ENCODE peak calls at places on chromosomes 7 and 10, in ten cellular contexts. One of them, this sample, is unnamed.

GRCh38 chr7:22660732-22661131 is 66.3 kb upstream of the IL6 start:
- DNase-seq in neural crest cell: no peak
- DNase-seq in OCI-LY7: peak
- DNase-seq in lower lobe of right lung: no peak
- DNase-seq in heart right ventricle: no peak
- DNase-seq in heart left ventricle: no peak
- DNase-seq in foreskin fibroblast: no peak
- DNase-seq in H9: peak
- DNase-seq in fibroblast of mammary gland: no peak
- DNase-seq in upper lobe of right lung: no peak
- DNase-seq in this sample: no peak

GRCh38 chr7:30886608-30887011 is 25.0 kb upstream of the AQP1 start:
- DNase-seq in neural crest cell: no peak
- DNase-seq in OCI-LY7: no peak
- DNase-seq in lower lobe of right lung: no peak
- DNase-seq in heart right ventricle: no peak
- DNase-seq in heart left ventricle: no peak
- DNase-seq in foreskin fibroblast: peak
- DNase-seq in H9: no peak
- DNase-seq in fibroblast of mammary gland: peak
- DNase-seq in upper lobe of right lung: no peak
- DNase-seq in this sample: no peak

GRCh38 chr7:51255536-51256243 is 60.9 kb downstream of the COBL start:
- DNase-seq in neural crest cell: peak
- DNase-seq in OCI-LY7: no peak
- DNase-seq in lower lobe of right lung: no peak
- DNase-seq in heart right ventricle: no peak
- DNase-seq in heart left ventricle: no peak
- DNase-seq in foreskin fibroblast: no peak
- DNase-seq in H9: no peak
- DNase-seq in fibroblast of mammary gland: no peak
- DNase-seq in upper lobe of right lung: no peak
- DNase-seq in this sample: no peak

GRCh38 chr10:116716381-116716780 is 26.0 kb downstream of the HSPA12A start:
- DNase-seq in neural crest cell: no peak
- DNase-seq in OCI-LY7: no peak
- DNase-seq in lower lobe of right lung: no peak
- DNase-seq in heart right ventricle: peak
- DNase-seq in heart left ventricle: no peak
- DNase-seq in foreskin fibroblast: no peak
- DNase-seq in H9: no peak
- DNase-seq in fibroblast of mammary gland: no peak
- DNase-seq in upper lobe of right lung: no peak
- DNase-seq in this sample: no peak

GRCh38 chr7:17598305-17598704 is 299.9 kb downstream of the AHR start:
- DNase-seq in neural crest cell: no peak
- DNase-seq in OCI-LY7: no peak
- DNase-seq in lower lobe of right lung: no peak
- DNase-seq in heart right ventricle: no peak
- DNase-seq in heart left ventricle: no peak
- DNase-seq in foreskin fibroblast: no peak
- DNase-seq in H9: no peak
- DNase-seq in fibroblast of mammary gland: no peak
- DNase-seq in upper lobe of right lung: no peak
- DNase-seq in this sample: no peak

GRCh38 chr7:10815546-10815945 is 158.1 kb upstream of the PHF14 start:
- DNase-seq in neural crest cell: no peak
- DNase-seq in OCI-LY7: no peak
- DNase-seq in lower lobe of right lung: no peak
- DNase-seq in heart right ventricle: no peak
- DNase-seq in heart left ventricle: no peak
- DNase-seq in foreskin fibroblast: no peak
- DNase-seq in H9: no peak
- DNase-seq in fibroblast of mammary gland: no peak
- DNase-seq in upper lobe of right lung: no peak
- DNase-seq in this sample: no peak

GRCh38 chr7:144529269-144529926 is 125.9 kb upstream of the NOBOX start:
- DNase-seq in neural crest cell: no peak
- DNase-seq in OCI-LY7: no peak
- DNase-seq in lower lobe of right lung: no peak
- DNase-seq in heart right ventricle: no peak
- DNase-seq in heart left ventricle: no peak
- DNase-seq in foreskin fibroblast: no peak
- DNase-seq in H9: no peak
- DNase-seq in fibroblast of mammary gland: no peak
- DNase-seq in upper lobe of right lung: no peak
- DNase-seq in this sample: no peak

GRCh38 chr7:55245271-55245723 is 119.8 kb upstream of the LANCL2 start:
- DNase-seq in neural crest cell: no peak
- DNase-seq in OCI-LY7: no peak
- DNase-seq in lower lobe of right lung: no peak
- DNase-seq in heart right ventricle: no peak
- DNase-seq in heart left ventricle: no peak
- DNase-seq in foreskin fibroblast: peak
- DNase-seq in H9: no peak
- DNase-seq in fibroblast of mammary gland: peak
- DNase-seq in upper lobe of right lung: no peak
- DNase-seq in this sample: no peak

GRCh38 chr7:40723829-40724228 is 589.0 kb downstream of the SUGCT start:
- DNase-seq in neural crest cell: no peak
- DNase-seq in OCI-LY7: no peak
- DNase-seq in lower lobe of right lung: no peak
- DNase-seq in heart right ventricle: no peak
- DNase-seq in heart left ventricle: no peak
- DNase-seq in foreskin fibroblast: no peak
- DNase-seq in H9: no peak
- DNase-seq in fibroblast of mammary gland: no peak
- DNase-seq in upper lobe of right lung: no peak
- DNase-seq in this sample: no peak

GRCh38 chr7:40721344-40721949 is 586.6 kb downstream of the SUGCT start:
- DNase-seq in neural crest cell: no peak
- DNase-seq in OCI-LY7: no peak
- DNase-seq in lower lobe of right lung: no peak
- DNase-seq in heart right ventricle: no peak
- DNase-seq in heart left ventricle: no peak
- DNase-seq in foreskin fibroblast: no peak
- DNase-seq in H9: no peak
- DNase-seq in fibroblast of mammary gland: no peak
- DNase-seq in upper lobe of right lung: no peak
- DNase-seq in this sample: no peak

DNA sequence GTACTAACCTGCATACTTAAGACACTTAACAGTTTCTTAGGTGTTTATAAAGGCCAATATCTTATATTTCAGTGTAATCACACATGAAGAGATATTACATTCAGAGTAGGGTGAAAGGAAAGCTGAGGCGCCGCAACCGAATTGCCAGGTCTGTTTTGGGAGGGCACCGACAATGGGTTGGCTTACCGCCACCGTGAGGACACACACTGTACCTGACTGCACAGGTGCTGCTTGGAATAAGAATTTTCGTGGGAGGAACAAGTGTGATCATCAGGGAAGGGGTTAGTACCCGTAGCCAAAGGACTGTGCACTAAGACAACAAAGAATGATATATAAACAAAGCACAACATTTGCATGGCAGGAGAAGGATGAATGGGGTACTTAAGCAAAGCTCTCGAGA is 591.8 kb downstream of the SUGCT start:
- DNase-seq in neural crest cell: no peak
- DNase-seq in OCI-LY7: no peak
- DNase-seq in lower lobe of right lung: no peak
- DNase-seq in heart right ventricle: no peak
- DNase-seq in heart left ventricle: no peak
- DNase-seq in foreskin fibroblast: no peak
- DNase-seq in H9: no peak
- DNase-seq in fibroblast of mammary gland: no peak
- DNase-seq in upper lobe of right lung: no peak
- DNase-seq in this sample: no peak
- TF ChIP-seq CTCF in neural crest cell: no peak
- TF ChIP-seq CTCF in OCI-LY7: no peak
- TF ChIP-seq CTCF in lower lobe of right lung: no peak
- TF ChIP-seq CTCF in heart right ventricle: no peak
- TF ChIP-seq CTCF in heart left ventricle: no peak
- TF ChIP-seq CTCF in foreskin fibroblast: no peak
- TF ChIP-seq CTCF in H9: peak
- TF ChIP-seq CTCF in fibroblast of mammary gland: no peak
- TF ChIP-seq CTCF in upper lobe of right lung: no peak
- TF ChIP-seq CTCF in this sample: peak

GRCh38 chr10:125035588-125036298 is 93.8 kb downstream of the ZRANB1 start:
- DNase-seq in neural crest cell: no peak
- DNase-seq in OCI-LY7: no peak
- DNase-seq in lower lobe of right lung: no peak
- DNase-seq in heart right ventricle: no peak
- DNase-seq in heart left ventricle: no peak
- DNase-seq in foreskin fibroblast: no peak
- DNase-seq in H9: no peak
- DNase-seq in fibroblast of mammary gland: no peak
- DNase-seq in upper lobe of right lung: no peak
- DNase-seq in this sample: no peak

GRCh38 chr10:125037145-125037544 is 95.2 kb downstream of the ZRANB1 start:
- DNase-seq in neural crest cell: no peak
- DNase-seq in OCI-LY7: no peak
- DNase-seq in lower lobe of right lung: peak
- DNase-seq in heart right ventricle: no peak
- DNase-seq in heart left ventricle: no peak
- DNase-seq in foreskin fibroblast: peak
- DNase-seq in H9: no peak
- DNase-seq in fibroblast of mammary gland: peak
- DNase-seq in upper lobe of right lung: no peak
- DNase-seq in this sample: peak

GRCh38 chr10:125039354-125039769 is 97.4 kb downstream of the ZRANB1 start:
- DNase-seq in neural crest cell: no peak
- DNase-seq in OCI-LY7: no peak
- DNase-seq in lower lobe of right lung: peak
- DNase-seq in heart right ventricle: no peak
- DNase-seq in heart left ventricle: no peak
- DNase-seq in foreskin fibroblast: no peak
- DNase-seq in H9: no peak
- DNase-seq in fibroblast of mammary gland: no peak
- DNase-seq in upper lobe of right lung: no peak
- DNase-seq in this sample: no peak

GRCh38 chr10:125041856-125042506 is 100.1 kb downstream of the ZRANB1 start:
- DNase-seq in neural crest cell: no peak
- DNase-seq in OCI-LY7: no peak
- DNase-seq in lower lobe of right lung: no peak
- DNase-seq in heart right ventricle: no peak
- DNase-seq in heart left ventricle: no peak
- DNase-seq in foreskin fibroblast: no peak
- DNase-seq in H9: no peak
- DNase-seq in fibroblast of mammary gland: no peak
- DNase-seq in upper lobe of right lung: peak
- DNase-seq in this sample: no peak

DNA sequence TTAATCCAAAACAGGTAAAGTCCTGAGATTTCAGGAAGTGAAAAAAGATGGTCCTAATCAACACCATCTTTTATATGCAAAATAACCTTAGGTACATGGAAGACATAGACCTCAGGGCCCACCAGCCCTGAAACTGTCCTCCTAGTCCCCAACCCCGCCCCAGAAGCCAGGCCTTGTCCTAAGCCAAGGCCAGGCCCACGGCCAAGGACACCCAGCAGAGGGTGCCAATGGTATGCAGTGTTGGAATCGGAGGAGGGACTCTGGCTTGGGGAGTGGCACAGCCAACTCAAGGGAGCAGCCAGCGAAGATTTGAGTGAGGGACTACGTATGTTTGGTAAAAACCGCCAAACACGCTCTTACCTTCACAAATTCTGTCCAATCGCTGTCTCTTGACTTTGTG is 96.7 kb downstream of the ZRANB1 start:
- DNase-seq in neural crest cell: no peak
- DNase-seq in OCI-LY7: peak
- DNase-seq in lower lobe of right lung: peak
- DNase-seq in heart right ventricle: peak
- DNase-seq in heart left ventricle: peak
- DNase-seq in foreskin fibroblast: no peak
- DNase-seq in H9: peak
- DNase-seq in fibroblast of mammary gland: no peak
- DNase-seq in upper lobe of right lung: peak
- DNase-seq in this sample: no peak
- TF ChIP-seq CTCF in neural crest cell: no peak
- TF ChIP-seq CTCF in OCI-LY7: peak
- TF ChIP-seq CTCF in lower lobe of right lung: peak
- TF ChIP-seq CTCF in heart right ventricle: no peak
- TF ChIP-seq CTCF in heart left ventricle: peak
- TF ChIP-seq CTCF in foreskin fibroblast: no peak
- TF ChIP-seq CTCF in H9: peak
- TF ChIP-seq CTCF in fibroblast of mammary gland: no peak
- TF ChIP-seq CTCF in upper lobe of right lung: peak
- TF ChIP-seq CTCF in this sample: peak

GRCh38 chr7:68629-69028 is 123.7 kb upstream of the FAM20C start:
- DNase-seq in neural crest cell: no peak
- DNase-seq in OCI-LY7: no peak
- DNase-seq in lower lobe of right lung: peak
- DNase-seq in heart right ventricle: no peak
- DNase-seq in heart left ventricle: no peak
- DNase-seq in foreskin fibroblast: no peak
- DNase-seq in H9: no peak
- DNase-seq in fibroblast of mammary gland: peak
- DNase-seq in upper lobe of right lung: no peak
- DNase-seq in this sample: no peak

GRCh38 chr7:66741-67140 is 125.6 kb upstream of the FAM20C start:
- DNase-seq in neural crest cell: no peak
- DNase-seq in OCI-LY7: no peak
- DNase-seq in lower lobe of right lung: peak
- DNase-seq in heart right ventricle: no peak
- DNase-seq in heart left ventricle: no peak
- DNase-seq in foreskin fibroblast: no peak
- DNase-seq in H9: no peak
- DNase-seq in fibroblast of mammary gland: no peak
- DNase-seq in upper lobe of right lung: peak
- DNase-seq in this sample: no peak

GRCh38 chr7:66296-66695 is 126.1 kb upstream of the FAM20C start:
- DNase-seq in neural crest cell: no peak
- DNase-seq in OCI-LY7: no peak
- DNase-seq in lower lobe of right lung: peak
- DNase-seq in heart right ventricle: no peak
- DNase-seq in heart left ventricle: no peak
- DNase-seq in foreskin fibroblast: no peak
- DNase-seq in H9: no peak
- DNase-seq in fibroblast of mammary gland: no peak
- DNase-seq in upper lobe of right lung: peak
- DNase-seq in this sample: no peak

GRCh38 chr7:65554-65953 is 126.8 kb upstream of the FAM20C start:
- DNase-seq in neural crest cell: no peak
- DNase-seq in OCI-LY7: no peak
- DNase-seq in lower lobe of right lung: peak
- DNase-seq in heart right ventricle: no peak
- DNase-seq in heart left ventricle: no peak
- DNase-seq in foreskin fibroblast: peak
- DNase-seq in H9: no peak
- DNase-seq in fibroblast of mammary gland: peak
- DNase-seq in upper lobe of right lung: peak
- DNase-seq in this sample: no peak

GRCh38 chr7:67738-68395 is 124.5 kb upstream of the FAM20C start:
- DNase-seq in neural crest cell: no peak
- DNase-seq in OCI-LY7: no peak
- DNase-seq in lower lobe of right lung: peak
- DNase-seq in heart right ventricle: no peak
- DNase-seq in heart left ventricle: no peak
- DNase-seq in foreskin fibroblast: peak
- DNase-seq in H9: no peak
- DNase-seq in fibroblast of mammary gland: no peak
- DNase-seq in upper lobe of right lung: peak
- DNase-seq in this sample: peak
- TF ChIP-seq CTCF in neural crest cell: no peak
- TF ChIP-seq CTCF in OCI-LY7: peak
- TF ChIP-seq CTCF in lower lobe of right lung: no peak
- TF ChIP-seq CTCF in heart right ventricle: no peak
- TF ChIP-seq CTCF in heart left ventricle: no peak
- TF ChIP-seq CTCF in foreskin fibroblast: peak
- TF ChIP-seq CTCF in H9: peak
- TF ChIP-seq CTCF in fibroblast of mammary gland: no peak
- TF ChIP-seq CTCF in upper lobe of right lung: no peak
- TF ChIP-seq CTCF in this sample: no peak

GRCh38 chr10:21496285-21497176 is 29.0 kb downstream of the SKIDA1 start:
- DNase-seq in neural crest cell: peak
- DNase-seq in OCI-LY7: peak
- DNase-seq in lower lobe of right lung: peak
- DNase-seq in heart right ventricle: peak
- DNase-seq in heart left ventricle: peak
- DNase-seq in foreskin fibroblast: no peak
- DNase-seq in H9: peak
- DNase-seq in fibroblast of mammary gland: peak
- DNase-seq in upper lobe of right lung: peak
- DNase-seq in this sample: no peak
- TF ChIP-seq CTCF in neural crest cell: peak
- TF ChIP-seq CTCF in OCI-LY7: peak
- TF ChIP-seq CTCF in lower lobe of right lung: peak
- TF ChIP-seq CTCF in heart right ventricle: no peak
- TF ChIP-seq CTCF in heart left ventricle: no peak
- TF ChIP-seq CTCF in foreskin fibroblast: peak
- TF ChIP-seq CTCF in H9: peak
- TF ChIP-seq CTCF in fibroblast of mammary gland: peak
- TF ChIP-seq CTCF in upper lobe of right lung: peak
- TF ChIP-seq CTCF in this sample: peak